ENCODE peak calls at places on chromosomes 1 and 21, in five cellular contexts. One of them, this sample, is unnamed.

GRCh38 chr21:45228171-45228641 is 59.5 kb downstream of the POFUT2 start:
- DNase-seq in tibial artery: no peak
- DNase-seq in tibial nerve: no peak
- DNase-seq in CD4-positive, alpha-beta T cell: peak; percentile 39
- DNase-seq in psoas muscle: peak; percentile 47
- DNase-seq in this sample: no peak

GRCh38 chr1:195909061-195909460 is 699.2 kb downstream of the KCNT2 start:
- DNase-seq in tibial nerve: no peak
- DNase-seq in psoas muscle: no peak
- DNase-seq in tibial artery: no peak
- DNase-seq in CD4-positive, alpha-beta T cell: no peak
- DNase-seq in this sample: no peak

GRCh38 chr1:46301406-46302090 is 1.9 kb downstream of the LRRC41 start:
- DNase-seq in psoas muscle: no peak
- DNase-seq in tibial artery: no peak
- DNase-seq in tibial nerve: no peak
- DNase-seq in CD4-positive, alpha-beta T cell: no peak
- DNase-seq in this sample: no peak

GRCh38 chr1:18341291-18342058 is 139.3 kb upstream of the KLHDC7A start:
- DNase-seq in tibial artery: no peak
- DNase-seq in psoas muscle: no peak
- DNase-seq in tibial nerve: no peak
- DNase-seq in CD4-positive, alpha-beta T cell: no peak
- DNase-seq in this sample: no peak

GRCh38 chr1:181099152-181100014 is 10.9 kb downstream of the IER5 start:
- DNase-seq in CD4-positive, alpha-beta T cell: no peak
- DNase-seq in tibial artery: peak; percentile 3
- DNase-seq in tibial nerve: no peak
- DNase-seq in psoas muscle: no peak
- DNase-seq in this sample: no peak

GRCh38 chr1:184387871-184388670 is 1.2 kb downstream of the C1orf21 start:
- DNase-seq in psoas muscle: no peak
- DNase-seq in tibial nerve: no peak
- DNase-seq in tibial artery: no peak
- DNase-seq in CD4-positive, alpha-beta T cell: no peak
- DNase-seq in this sample: peak; percentile 50

GRCh38 chr21:43903451-43904091 is 38.5 kb downstream of the AGPAT3 start:
- DNase-seq in CD4-positive, alpha-beta T cell: no peak
- DNase-seq in tibial nerve: no peak
- DNase-seq in tibial artery: peak; percentile 44
- DNase-seq in psoas muscle: peak; percentile 66
- DNase-seq in this sample: no peak

GRCh38 chr1:33228935-33229487 is 27.3 kb upstream of the ZNF362 start:
- DNase-seq in CD4-positive, alpha-beta T cell: no peak
- DNase-seq in psoas muscle: no peak
- DNase-seq in tibial nerve: peak; percentile 20
- DNase-seq in tibial artery: no peak
- DNase-seq in this sample: no peak

GRCh38 chr1:25427696-25428095 is 3.0 kb upstream of the MACO1 start:
- DNase-seq in tibial nerve: no peak
- DNase-seq in tibial artery: no peak
- DNase-seq in psoas muscle: no peak
- DNase-seq in CD4-positive, alpha-beta T cell: no peak
- DNase-seq in this sample: no peak

GRCh38 chr21:42518626-42519025 is 5.0 kb downstream of the SLC37A1 start:
- DNase-seq in CD4-positive, alpha-beta T cell: no peak
- DNase-seq in tibial artery: no peak
- DNase-seq in tibial nerve: no peak
- DNase-seq in psoas muscle: no peak
- DNase-seq in this sample: no peak

GRCh38 chr1:100713636-100714035 is 5.9 kb upstream of the VCAM1 start:
- DNase-seq in tibial nerve: no peak
- DNase-seq in tibial artery: no peak
- DNase-seq in psoas muscle: no peak
- DNase-seq in CD4-positive, alpha-beta T cell: no peak
- DNase-seq in this sample: no peak

GRCh38 chr1:176033879-176034278 is 173.2 kb downstream of the COP1 start:
- DNase-seq in psoas muscle: no peak
- DNase-seq in tibial nerve: no peak
- DNase-seq in tibial artery: no peak
- DNase-seq in CD4-positive, alpha-beta T cell: no peak
- DNase-seq in this sample: no peak

GRCh38 chr1:16231331-16232315 is 5.4 kb downstream of the CPLANE2 start:
- DNase-seq in tibial nerve: no peak
- DNase-seq in tibial artery: no peak
- DNase-seq in psoas muscle: no peak
- DNase-seq in CD4-positive, alpha-beta T cell: no peak
- DNase-seq in this sample: no peak

GRCh38 chr1:41612953-41613352 is 128.5 kb upstream of the EDN2 start:
- DNase-seq in tibial artery: peak; percentile 69
- DNase-seq in tibial nerve: no peak
- DNase-seq in psoas muscle: no peak
- DNase-seq in CD4-positive, alpha-beta T cell: no peak
- DNase-seq in this sample: no peak

GRCh38 chr1:160186734-160187133 is 3.6 kb upstream of the CASQ1 start:
- DNase-seq in CD4-positive, alpha-beta T cell: no peak
- DNase-seq in tibial nerve: no peak
- DNase-seq in tibial artery: peak; percentile 27
- DNase-seq in psoas muscle: no peak
- DNase-seq in this sample: no peak

GRCh38 chr1:34597877-34598514 is 156.9 kb upstream of the GJB5 start:
- DNase-seq in tibial artery: no peak
- DNase-seq in psoas muscle: peak; percentile 33
- DNase-seq in tibial nerve: peak; percentile 21
- DNase-seq in CD4-positive, alpha-beta T cell: peak; percentile 7
- DNase-seq in this sample: peak; percentile 53

GRCh38 chr1:230681599-230681998 is 32.3 kb downstream of the AGT start:
- DNase-seq in tibial nerve: no peak
- DNase-seq in psoas muscle: peak; percentile 45
- DNase-seq in CD4-positive, alpha-beta T cell: no peak
- DNase-seq in tibial artery: no peak
- DNase-seq in this sample: no peak

GRCh38 chr1:169115891-169116585 is 9.5 kb downstream of the ATP1B1 start:
- DNase-seq in tibial artery: no peak
- DNase-seq in CD4-positive, alpha-beta T cell: no peak
- DNase-seq in psoas muscle: peak; percentile 44
- DNase-seq in tibial nerve: no peak
- DNase-seq in this sample: peak; percentile 46

GRCh38 chr1:41474490-41475271 is 9.8 kb downstream of the EDN2 start:
- DNase-seq in tibial nerve: no peak
- DNase-seq in CD4-positive, alpha-beta T cell: no peak
- DNase-seq in tibial artery: peak; percentile 81
- DNase-seq in psoas muscle: no peak
- DNase-seq in this sample: no peak

GRCh38 chr1:109630081-109630880 is 10.6 kb downstream of the AMPD2 start:
- DNase-seq in CD4-positive, alpha-beta T cell: peak; percentile 26
- DNase-seq in tibial nerve: no peak
- DNase-seq in psoas muscle: no peak
- DNase-seq in tibial artery: peak; percentile 65
- DNase-seq in this sample: no peak

GRCh38 chr1:16979475-16980327 is 719 bp downstream of the MFAP2 start:
- DNase-seq in tibial artery: no peak
- DNase-seq in CD4-positive, alpha-beta T cell: no peak
- DNase-seq in tibial nerve: no peak
- DNase-seq in psoas muscle: no peak
- DNase-seq in this sample: no peak

GRCh38 chr21:14617836-14618235 is 71.7 kb upstream of the SAMSN1 start:
- DNase-seq in psoas muscle: no peak
- DNase-seq in tibial artery: no peak
- DNase-seq in CD4-positive, alpha-beta T cell: no peak
- DNase-seq in tibial nerve: no peak
- DNase-seq in this sample: no peak

GRCh38 chr1:39892611-39893595 is 8.8 kb downstream of the MYCL start:
- DNase-seq in tibial nerve: no peak
- DNase-seq in CD4-positive, alpha-beta T cell: no peak
- DNase-seq in psoas muscle: no peak
- DNase-seq in tibial artery: no peak
- DNase-seq in this sample: no peak

GRCh38 chr1:27011058-27011764 is 1.4 kb downstream of the TENT5B start:
- DNase-seq in psoas muscle: peak; percentile 35
- DNase-seq in CD4-positive, alpha-beta T cell: no peak
- DNase-seq in tibial nerve: no peak
- DNase-seq in tibial artery: peak; percentile 89
- DNase-seq in this sample: no peak

GRCh38 chr1:186925881-186926676 is 97.3 kb downstream of the PLA2G4A start:
- DNase-seq in tibial artery: no peak
- DNase-seq in CD4-positive, alpha-beta T cell: no peak
- DNase-seq in psoas muscle: no peak
- DNase-seq in tibial nerve: no peak
- DNase-seq in this sample: no peak

GRCh38 chr1:44293761-44294315 is 61.2 kb downstream of the ERI3 start:
- DNase-seq in tibial nerve: no peak
- DNase-seq in psoas muscle: peak; percentile 34
- DNase-seq in tibial artery: no peak
- DNase-seq in CD4-positive, alpha-beta T cell: no peak
- DNase-seq in this sample: no peak

GRCh38 chr1:18871401-18872070 is 12.1 kb upstream of the TAS1R2 start:
- DNase-seq in psoas muscle: no peak
- DNase-seq in tibial nerve: no peak
- DNase-seq in CD4-positive, alpha-beta T cell: no peak
- DNase-seq in tibial artery: no peak
- DNase-seq in this sample: no peak

GRCh38 chr1:91781371-91781825 is 104.6 kb downstream of the TGFBR3 start:
- DNase-seq in CD4-positive, alpha-beta T cell: no peak
- DNase-seq in psoas muscle: no peak
- DNase-seq in tibial artery: no peak
- DNase-seq in tibial nerve: no peak
- DNase-seq in this sample: no peak

GRCh38 chr1:114130846-114131525 is 22.7 kb downstream of the SYT6 start:
- DNase-seq in tibial nerve: no peak
- DNase-seq in CD4-positive, alpha-beta T cell: no peak
- DNase-seq in psoas muscle: no peak
- DNase-seq in tibial artery: peak; percentile 23
- DNase-seq in this sample: no peak

GRCh38 chr1:95033843-95034242 is 38.9 kb downstream of the ALG14 start:
- DNase-seq in psoas muscle: no peak
- DNase-seq in tibial nerve: no peak
- DNase-seq in tibial artery: no peak
- DNase-seq in CD4-positive, alpha-beta T cell: no peak
- DNase-seq in this sample: no peak
- TF ChIP-seq CTCF in psoas muscle: no peak
- TF ChIP-seq CTCF in tibial nerve: no peak
- TF ChIP-seq CTCF in tibial artery: no peak
- TF ChIP-seq CTCF in CD4-positive, alpha-beta T cell: no peak
- TF ChIP-seq CTCF in this sample: no peak

DNA sequence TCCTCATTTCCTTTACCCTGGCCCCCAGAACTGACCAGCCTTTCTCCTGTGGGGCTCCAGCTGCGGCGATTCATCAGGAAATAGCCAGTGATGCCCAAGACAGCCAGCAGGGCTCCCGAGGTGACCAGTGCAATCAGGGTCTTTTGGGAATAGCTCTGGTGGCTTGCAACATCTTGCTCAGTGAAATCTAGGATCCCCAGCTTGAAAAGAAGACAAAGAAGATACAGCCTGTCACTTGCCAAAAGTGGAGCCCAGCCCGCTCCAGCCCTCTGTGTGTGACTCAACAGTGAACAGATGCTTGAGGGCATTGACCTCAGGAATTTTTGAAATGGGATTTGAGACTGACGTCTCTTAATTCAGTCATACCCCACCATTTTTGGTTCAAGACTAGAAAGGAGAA is 22.3 kb downstream of the CD34 start:
- DNase-seq in tibial artery: no peak
- DNase-seq in psoas muscle: peak; percentile 69
- DNase-seq in CD4-positive, alpha-beta T cell: no peak
- DNase-seq in tibial nerve: peak; percentile 39
- DNase-seq in this sample: no peak
- H3K27ac ChIP-seq in tibial artery: peak overlapping the region; percentile 75
- H3K27ac ChIP-seq in psoas muscle: peak overlapping the region; percentile 72
- H3K27ac ChIP-seq in CD4-positive, alpha-beta T cell: no peak overlapping the region
- H3K27ac ChIP-seq in tibial nerve: no peak overlapping the region
- H3K27ac ChIP-seq in this sample: no peak overlapping the region

GRCh38 chr1:198829356-198829755 is 190.5 kb downstream of the PTPRC start:
- DNase-seq in tibial artery: no peak
- DNase-seq in CD4-positive, alpha-beta T cell: no peak
- DNase-seq in tibial nerve: no peak
- DNase-seq in psoas muscle: no peak
- DNase-seq in this sample: no peak

GRCh38 chr1:198825254-198825653 is 186.4 kb downstream of the PTPRC start:
- DNase-seq in psoas muscle: no peak
- DNase-seq in CD4-positive, alpha-beta T cell: no peak
- DNase-seq in tibial nerve: no peak
- DNase-seq in tibial artery: no peak
- DNase-seq in this sample: no peak

DNA sequence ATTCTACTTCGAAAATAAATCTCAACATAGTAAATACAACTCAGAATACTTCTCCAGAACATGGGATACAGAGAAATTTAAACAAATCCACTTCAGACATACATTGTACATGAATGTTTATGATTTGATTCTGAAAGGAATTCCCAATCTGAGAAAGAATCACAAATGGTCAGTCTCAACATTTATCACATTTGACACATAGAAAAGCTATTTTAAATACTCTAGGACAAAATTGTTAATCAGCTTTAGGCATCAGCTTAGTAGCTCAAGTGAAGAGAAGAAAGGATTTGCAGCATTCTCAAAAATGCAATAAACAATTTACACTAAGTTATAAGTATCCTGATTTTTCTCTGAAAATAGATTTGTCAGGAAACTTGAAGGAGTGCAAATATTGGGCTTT is 184.8 kb downstream of the PTPRC start:
- DNase-seq in tibial nerve: no peak
- DNase-seq in CD4-positive, alpha-beta T cell: no peak
- DNase-seq in psoas muscle: no peak
- DNase-seq in tibial artery: no peak
- DNase-seq in this sample: no peak
- TF ChIP-seq CTCF in tibial nerve: no peak
- TF ChIP-seq CTCF in CD4-positive, alpha-beta T cell: no peak
- TF ChIP-seq CTCF in psoas muscle: no peak
- TF ChIP-seq CTCF in tibial artery: no peak
- TF ChIP-seq CTCF in this sample: no peak

GRCh38 chr21:41373769-41374168 is 11.9 kb downstream of the MX2 start:
- DNase-seq in psoas muscle: no peak
- DNase-seq in tibial nerve: no peak
- DNase-seq in CD4-positive, alpha-beta T cell: no peak
- DNase-seq in tibial artery: peak; percentile 35
- DNase-seq in this sample: no peak
- H3K27ac ChIP-seq in psoas muscle: no peak overlapping the region
- H3K27ac ChIP-seq in tibial nerve: no peak overlapping the region
- H3K27ac ChIP-seq in CD4-positive, alpha-beta T cell: no peak overlapping the region
- H3K27ac ChIP-seq in tibial artery: no peak overlapping the region
- H3K27ac ChIP-seq in this sample: no peak overlapping the region